ENCODE peak calls at places on chromosome 9, in seven cellular contexts. B is WTC11, Y is HepG2, U is HCT116, N is H1, R is GM12878, I is K562. M is an unnamed sample.

GRCh38 chr9:136052433-136052880 is 42.6 kb downstream of the NACC2 start:
- DNase-seq in B (no peak), Y (peak; percentile 15), U (no peak), N (no peak), R (no peak), I (no peak), M (no peak)

GRCh38 chr9:20620658-20621552 is 1.4 kb downstream of the MLLT3 start:
- DNase-seq in B (no peak), Y (no peak), U (no peak), N (peak; percentile 60), R (no peak), I (no peak), M (no peak)

GRCh38 chr9:12790883-12791282 is 16.1 kb downstream of the LURAP1L start:
- DNase-seq in B (no peak), Y (no peak), U (no peak), N (no peak), R (no peak), I (no peak), M (no peak)

GRCh38 chr9:90872835-90873294 is 71.2 kb downstream of the SYK start:
- DNase-seq in B (no peak), Y (no peak), U (no peak), N (no peak), R (no peak), I (no peak), M (no peak)

GRCh38 chr9:107732781-107733529 is 243.4 kb upstream of the KLF4 start:
- DNase-seq in B (no peak), Y (no peak), U (no peak), N (no peak), R (no peak), I (no peak), M (no peak)

GRCh38 chr9:75889977-75890540 is 414 bp upstream of the PCSK5 start:
- DNase-seq in B (no peak), Y (no peak), U (no peak), N (no peak), R (no peak), I (no peak), M (peak; percentile 25)

GRCh38 chr9:136115206-136115605 is 3.5 kb downstream of the TMEM250 start:
- DNase-seq in B (no peak), Y (no peak), U (no peak), N (no peak), R (no peak), I (no peak), M (no peak)

GRCh38 chr9:118931941-118932340 is 437.3 kb downstream of the BRINP1 start:
- DNase-seq in B (no peak), Y (no peak), U (no peak), N (no peak), R (no peak), I (no peak), M (no peak)

GRCh38 chr9:127706836-127707241 is at the start of gene CFAP157:
- DNase-seq in B (peak; percentile 59), Y (no peak), U (no peak), N (peak; percentile 68), R (no peak), I (no peak), M (no peak)

GRCh38 chr9:131843989-131844744 is 104.3 kb upstream of the RAPGEF1 start:
- DNase-seq in B (no peak), Y (no peak), U (no peak), N (no peak), R (no peak), I (no peak), M (no peak)

GRCh38 chr9:138063033-138063432 is 185.5 kb downstream of the CACNA1B start:
- DNase-seq in B (no peak), Y (no peak), U (no peak), N (no peak), R (no peak), I (no peak), M (no peak)

GRCh38 chr9:132806306-132806705 is 71.8 kb downstream of the AK8 start:
- DNase-seq in B (no peak), Y (no peak), U (no peak), N (no peak), R (no peak), I (no peak), M (no peak)

GRCh38 chr9:93600504-93600903 is 24.1 kb downstream of the PHF2 start:
- DNase-seq in B (no peak), Y (no peak), U (no peak), N (peak; percentile 58), R (no peak), I (no peak), M (no peak)

GRCh38 chr9:137412431-137412830 is 10.5 kb downstream of the EXD3 start:
- DNase-seq in B (no peak), Y (no peak), U (no peak), N (peak; percentile 43), R (no peak), I (peak; percentile 32), M (no peak)

DNA sequence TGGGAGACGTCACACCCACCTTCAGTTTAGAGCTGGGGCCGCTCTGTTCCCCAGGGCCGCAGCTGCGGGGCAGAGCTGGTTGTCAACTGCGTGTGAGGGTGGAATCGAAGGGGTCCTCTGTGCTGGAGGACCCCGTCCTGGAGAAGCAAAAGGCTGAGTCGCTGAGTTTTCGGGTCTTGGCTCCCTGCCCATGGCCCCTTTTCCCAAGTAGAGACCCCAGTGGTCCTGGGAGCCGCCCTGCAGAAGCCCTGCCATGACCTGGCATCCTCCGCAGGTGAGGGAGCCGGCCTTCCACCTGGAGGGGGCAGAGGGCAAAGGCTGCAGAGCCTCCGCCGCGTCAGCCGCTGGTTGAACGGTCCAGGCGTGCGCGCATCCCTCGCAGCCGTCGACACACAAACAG is 90.4 kb upstream of the COL5A1 start:
- DNase-seq in B (no peak), Y (no peak), U (no peak), N (no peak), R (no peak), I (no peak), M (no peak)
- TF ChIP-seq SP1 in B (no peak), Y (no peak), U (no peak), N (no peak), R (no peak), I (no peak), M (no peak)

GRCh38 chr9:115694014-115694413 is 459.6 kb upstream of the PAPPA start:
- DNase-seq in B (peak; percentile 54), Y (peak; percentile 11), U (no peak), N (peak; percentile 52), R (no peak), I (no peak), M (no peak)
- TF ChIP-seq SP1 in B (no peak), Y (no peak), U (no peak), N (no peak), R (no peak), I (no peak), M (no peak)

GRCh38 chr9:16868706-16869105 is 1.8 kb downstream of the BNC2 start:
- DNase-seq in B (no peak), Y (no peak), U (no peak), N (no peak), R (no peak), I (no peak), M (no peak)

GRCh38 chr9:16867571-16868311 is 2.7 kb downstream of the BNC2 start:
- DNase-seq in B (no peak), Y (peak; percentile 3), U (no peak), N (no peak), R (no peak), I (no peak), M (no peak)

GRCh38 chr9:16869961-16870605 is 387 bp downstream of the BNC2 start:
- DNase-seq in B (peak; percentile 45), Y (no peak), U (no peak), N (peak; percentile 56), R (no peak), I (no peak), M (peak; percentile 12)

GRCh38 chr9:16870606-16871357 is at the start of gene BNC2:
- DNase-seq in B (peak; percentile 81), Y (no peak), U (no peak), N (peak; percentile 84), R (no peak), I (no peak), M (peak; percentile 54)

GRCh38 chr9:16869140-16869903 is 1.1 kb downstream of the BNC2 start:
- DNase-seq in B (no peak), Y (no peak), U (no peak), N (no peak), R (no peak), I (no peak), M (no peak)
- TF ChIP-seq SP1 in B (no peak), Y (no peak), U (no peak), N (no peak), R (no peak), I (no peak), M (no peak)

DNA sequence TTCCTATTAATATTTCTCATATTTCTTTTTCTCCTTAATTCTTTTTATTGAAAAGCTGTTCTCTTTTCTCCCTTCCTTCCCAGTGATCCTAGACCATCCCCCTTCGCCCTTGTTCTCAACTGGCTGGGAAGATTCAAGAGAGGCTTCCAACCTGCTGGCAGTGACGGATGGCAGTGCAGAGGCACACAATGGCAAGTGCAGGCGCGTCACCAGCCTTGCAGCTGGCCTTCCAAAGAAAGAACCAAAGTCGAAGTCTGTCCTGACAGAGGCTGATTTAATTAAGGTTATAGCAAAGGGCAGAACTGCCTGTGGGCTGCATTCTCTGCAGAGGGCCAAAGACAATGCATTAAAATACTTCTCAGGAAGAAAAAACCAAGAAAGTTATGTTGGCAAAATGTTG is 7.4 kb downstream of the CEMIP2 start:
- DNase-seq in B (peak; percentile 31), Y (peak; percentile 32), U (no peak), N (no peak), R (no peak), I (no peak), M (no peak)
- TF ChIP-seq SP1 in B (no peak), Y (no peak), U (no peak), N (no peak), R (no peak), I (no peak), M (no peak)

DNA sequence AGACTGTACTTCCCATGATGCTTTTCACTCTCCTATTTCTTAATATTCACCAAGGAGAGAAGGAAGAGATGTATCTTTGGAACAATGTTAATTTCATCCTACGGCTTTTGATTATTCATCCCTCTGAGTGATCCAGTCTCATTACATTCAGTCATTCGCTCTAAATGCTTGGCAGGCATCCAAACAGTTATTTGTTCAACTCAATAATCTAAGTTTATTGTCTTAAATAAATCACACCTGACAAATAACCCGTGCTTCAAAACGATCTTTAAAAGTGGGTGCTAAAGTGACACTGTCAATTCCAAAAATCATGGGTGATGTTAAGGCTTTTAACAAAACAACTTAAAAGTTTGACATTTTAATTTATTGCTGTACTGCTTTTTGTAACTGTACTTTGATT is 233.1 kb downstream of the RASEF start:
- DNase-seq in B (no peak), Y (no peak), U (no peak), N (no peak), R (no peak), I (no peak), M (peak; percentile 16)
- TF ChIP-seq SP1 in B (no peak), Y (no peak), U (no peak), N (no peak), R (no peak), I (no peak), M (no peak)

M was measured in HEK293T.